ENCODE peak calls at places on chromosome 20, in five cellular contexts. U is activated gamma-delta T cell; M is mammary epithelial cell; S is AG08396; A is stimulated activated CD4-positive, alpha-beta T cell treated with anti-CD3 and anti-CD28 coated beads, Interleukin-4, amount 100 ng/mL, for 1 hour. X is an unnamed sample.

GRCh38 chr20:19935842-19936241 is 81.3 kb upstream of the NAA20 start:
- DNase-seq in S (no peak), U (no peak), M (peak), A (no peak), X (peak)

GRCh38 chr20:19745584-19745983 is 12.5 kb upstream of the RIN2 start:
- DNase-seq in S (no peak), U (no peak), M (no peak), A (no peak), X (no peak)

GRCh38 chr20:62913043-62913630 is 13.2 kb downstream of the DIDO1 start:
- DNase-seq in S (no peak), A (no peak), U (no peak), M (no peak), X (no peak)

GRCh38 chr20:40090236-40090635 is 598.8 kb downstream of the MAFB start:
- DNase-seq in U (no peak), M (peak), A (no peak), S (no peak), X (peak)

GRCh38 chr20:62428396-62429160 is 1.2 kb upstream of the RBBP8NL start:
- DNase-seq in M (no peak), S (no peak), A (no peak), U (no peak), X (no peak)

GRCh38 chr20:4007383-4008025 is 7.9 kb downstream of the RNF24 start:
- DNase-seq in S (no peak), U (no peak), A (no peak), M (no peak), X (no peak)

GRCh38 chr20:14134004-14134403 is 138.7 kb downstream of the MACROD2 start:
- DNase-seq in U (no peak), A (no peak), M (no peak), S (no peak), X (no peak)

GRCh38 chr20:47727170-47727880 is 58.0 kb downstream of the SULF2 start:
- DNase-seq in A (peak), M (no peak), S (no peak), U (no peak), X (no peak)

GRCh38 chr20:43037605-43038309 is 151.9 kb downstream of the PTPRT start:
- DNase-seq in A (no peak), S (no peak), M (no peak), U (no peak), X (no peak)

GRCh38 chr20:54195483-54196472 is 12.1 kb upstream of the PFDN4 start:
- DNase-seq in S (no peak), U (no peak), A (no peak), M (no peak), X (peak)

GRCh38 chr20:56875052-56875663 is 246.1 kb downstream of the TFAP2C start:
- DNase-seq in A (no peak), S (peak), U (no peak), M (peak), X (peak)